ENCODE peak calls at places on chromosomes 16 and 17, in five cellular contexts. B, N, F, I and A are unnamed samples.

GRCh38 chr17:81863833-81864768 is 3.8 kb upstream of the P4HB start:
- DNase-seq in B (no peak), N (no peak), F (no peak), I (peak; percentile 16), A (no peak)

GRCh38 chr16:81491522-81492188 is 47.0 kb downstream of the CMIP start:
- DNase-seq in B (no peak), N (no peak), F (no peak), I (no peak), A (no peak)

GRCh38 chr16:57600048-57600835 is 28.2 kb upstream of the ADGRG1 start:
- DNase-seq in B (no peak), N (no peak), F (peak; percentile 47), I (no peak), A (peak; percentile 60)

GRCh38 chr17:68381076-68381900 is 76.0 kb downstream of the WIPI1 start:
- DNase-seq in B (peak; percentile 92), N (no peak), F (peak; percentile 98), I (no peak), A (no peak)

GRCh38 chr16:66275795-66276428 is 90.6 kb upstream of the CDH5 start:
- DNase-seq in B (no peak), N (no peak), F (peak; percentile 67), I (no peak), A (peak; percentile 44)

GRCh38 chr17:9268546-9268945 is 247.2 kb downstream of the NTN1 start:
- DNase-seq in B (no peak), N (no peak), F (no peak), I (no peak), A (no peak)

GRCh38 chr16:17345043-17345442 is 125.7 kb downstream of the XYLT1 start:
- DNase-seq in B (no peak), N (no peak), F (no peak), I (peak; percentile 27), A (peak; percentile 31)

GRCh38 chr17:49508061-49508865 is 13.2 kb downstream of the NGFR start:
- DNase-seq in B (peak; percentile 25), N (no peak), F (peak; percentile 52), I (no peak), A (no peak)

GRCh38 chr16:68658258-68658973 is 13.3 kb downstream of the CDH3 start:
- DNase-seq in B (peak; percentile 16), N (no peak), F (peak; percentile 83), I (no peak), A (peak; percentile 1)

GRCh38 chr16:81697886-81698635 is 81.0 kb upstream of the PLCG2 start:
- DNase-seq in B (no peak), N (no peak), F (no peak), I (no peak), A (no peak)

GRCh38 chr16:55656695-55657092 is 906 bp downstream of the SLC6A2 start:
- DNase-seq in B (no peak), N (no peak), F (no peak), I (no peak), A (no peak)

GRCh38 chr16:27321013-27321960 is 7.5 kb downstream of the IL4R start:
- DNase-seq in B (no peak), N (no peak), F (no peak), I (no peak), A (no peak)

GRCh38 chr17:55089955-55090573 is 121.5 kb downstream of the STXBP4 start:
- DNase-seq in B (no peak), N (no peak), F (peak; percentile 34), I (no peak), A (peak; percentile 42)

GRCh38 chr16:89322381-89323119 is 105.0 kb downstream of the ZNF778 start:
- DNase-seq in B (peak; percentile 61), N (no peak), F (no peak), I (peak; percentile 10), A (no peak)

GRCh38 chr17:42182927-42183734 is 2.1 kb downstream of the HCRT start:
- DNase-seq in B (no peak), N (no peak), F (no peak), I (no peak), A (no peak)

GRCh38 chr17:79707931-79708891 is 22.5 kb upstream of the ENPP7 start:
- DNase-seq in B (no peak), N (no peak), F (peak; percentile 34), I (peak; percentile 56), A (peak; percentile 78)

GRCh38 chr17:10198509-10199249 is at the start of gene GAS7:
- DNase-seq in B (no peak), N (peak; percentile 72), F (no peak), I (peak; percentile 70), A (peak; percentile 86)

GRCh38 chr17:78425429-78425828 is 47.0 kb downstream of the PGS1 start:
- DNase-seq in B (no peak), N (no peak), F (no peak), I (no peak), A (no peak)

GRCh38 chr17:28575126-28575795 is 1.4 kb downstream of the ALDOC start:
- DNase-seq in B (no peak), N (no peak), F (no peak), I (no peak), A (no peak)

GRCh38 chr17:60154616-60155426 is 5.0 kb downstream of the CA4 start:
- DNase-seq in B (no peak), N (no peak), F (no peak), I (no peak), A (no peak)

GRCh38 chr17:15742921-15743320 is 10.8 kb downstream of the TBC1D26 start:
- DNase-seq in B (no peak), N (no peak), F (no peak), I (no peak), A (no peak)

GRCh38 chr17:77455878-77456234 is 315.1 kb downstream of the SEC14L1 start:
- DNase-seq in B (no peak), N (no peak), F (no peak), I (no peak), A (no peak)

GRCh38 chr17:8161289-8162231 is 1.2 kb downstream of the VAMP2 start:
- DNase-seq in B (no peak), N (no peak), F (no peak), I (peak; percentile 43), A (no peak)

GRCh38 chr16:23836078-23836403 is 258 bp downstream of the PRKCB start:
- DNase-seq in B (no peak), N (no peak), F (no peak), I (no peak), A (no peak)

GRCh38 chr17:2366747-2367494 is 29.6 kb downstream of the SGSM2 start:
- DNase-seq in B (no peak), N (no peak), F (no peak), I (no peak), A (no peak)

GRCh38 chr16:29811896-29812665 is at the start of gene PRRT2:
- DNase-seq in B (no peak), N (peak; percentile 69), F (no peak), I (peak; percentile 47), A (peak; percentile 60)

GRCh38 chr16:48101069-48101674 is 54.6 kb downstream of the ABCC12 start:
- DNase-seq in B (no peak), N (no peak), F (no peak), I (no peak), A (peak; percentile 71)

GRCh38 chr17:80414508-80414802 is 512 bp upstream of the ENDOV start:
- DNase-seq in B (no peak), N (no peak), F (no peak), I (no peak), A (peak; percentile 16)

GRCh38 chr16:49491736-49492089 is 118.1 kb downstream of the C16orf78 start:
- DNase-seq in B (no peak), N (no peak), F (peak; percentile 15), I (no peak), A (no peak)

GRCh38 chr17:82981141-82981540 is 98.3 kb upstream of the METRNL start:
- DNase-seq in B (no peak), N (no peak), F (no peak), I (no peak), A (no peak)

GRCh38 chr17:27430882-27431491 is 25.3 kb upstream of the KSR1 start:
- DNase-seq in B (peak; percentile 11), N (no peak), F (peak; percentile 28), I (no peak), A (no peak)
- TF ChIP-seq CTCF in B (peak; percentile 72), N (peak; percentile 53), F (peak; percentile 81), I (no peak), A (peak; percentile 16)

GRCh38 chr16:72125635-72126428 is 32.2 kb downstream of the DHX38 start:
- DNase-seq in B (no peak), N (no peak), F (no peak), I (no peak), A (no peak)
- TF ChIP-seq CTCF in B (no peak), N (no peak), F (no peak), I (no peak), A (no peak)

DNA sequence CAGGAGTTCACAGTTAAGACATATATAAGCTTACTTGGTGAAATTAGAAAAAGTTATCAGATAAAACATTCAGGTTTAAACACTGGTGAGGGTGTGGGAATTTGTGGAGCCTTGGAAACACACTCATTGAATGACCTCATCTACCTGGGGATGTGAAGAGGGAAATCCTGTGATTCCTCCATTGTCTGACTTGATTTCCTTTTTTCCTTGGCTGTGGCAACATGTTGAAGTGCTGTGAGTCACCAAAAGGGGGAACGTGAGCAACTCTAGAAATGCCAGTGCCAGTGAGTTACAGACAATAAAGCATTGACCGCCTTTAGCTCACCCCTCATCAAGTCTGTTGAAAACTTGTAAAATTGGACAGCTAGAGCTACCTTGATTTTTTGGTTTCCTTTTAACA is 1.8 kb downstream of the HMOX2 start:
- DNase-seq in B (no peak), N (no peak), F (peak; percentile 45), I (no peak), A (no peak)
- TF ChIP-seq CTCF in B (peak; percentile 13), N (no peak), F (no peak), I (peak; percentile 27), A (no peak)

GRCh38 chr17:36657763-36658490 is 56.5 kb downstream of the MRM1 start:
- DNase-seq in B (no peak), N (no peak), F (no peak), I (no peak), A (peak; percentile 45)
- TF ChIP-seq CTCF in B (peak; percentile 15), N (no peak), F (peak; percentile 52), I (no peak), A (no peak)

DNA sequence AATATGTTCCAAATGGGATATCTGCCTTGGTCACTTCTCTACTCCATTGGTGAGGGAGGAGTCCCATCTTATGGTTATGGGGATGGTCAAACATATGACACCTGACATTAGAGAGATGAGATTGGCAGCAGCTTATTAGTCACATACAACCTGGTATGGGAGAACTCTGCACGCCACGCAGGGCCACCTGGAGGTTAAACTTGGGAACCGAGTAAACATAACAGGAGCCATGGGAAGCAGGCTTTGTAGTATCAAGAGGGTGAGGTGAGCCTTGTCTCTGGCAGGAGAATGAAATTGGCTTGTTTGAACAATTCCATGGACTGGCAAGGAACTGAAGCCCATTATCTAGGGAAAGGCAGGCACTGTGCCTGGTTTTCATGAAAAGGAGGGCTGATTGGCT is 238.7 kb upstream of the ELAC2 start:
- DNase-seq in B (no peak), N (no peak), F (no peak), I (no peak), A (no peak)
- TF ChIP-seq CTCF in B (no peak), N (no peak), F (peak; percentile 2), I (no peak), A (no peak)

DNA sequence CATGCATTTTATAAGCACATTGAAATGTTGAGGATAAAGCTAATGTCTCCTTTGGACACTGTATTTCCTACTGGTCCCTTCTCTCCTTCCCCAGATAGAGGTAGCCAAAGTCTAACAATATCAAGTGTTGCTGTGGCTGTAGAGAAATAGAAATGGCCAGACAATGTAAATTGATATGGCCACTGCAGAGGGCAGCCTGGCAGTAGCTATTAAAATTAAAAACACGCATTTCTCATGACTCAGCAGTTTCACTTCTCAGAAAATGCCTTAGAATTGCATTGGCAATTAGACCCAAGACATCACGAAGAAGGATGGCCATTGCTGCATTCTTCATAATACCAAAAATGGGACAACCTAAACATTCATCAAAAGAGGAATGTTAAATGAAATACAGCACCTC is 46.8 kb upstream of the MRTFB start:
- DNase-seq in B (no peak), N (no peak), F (no peak), I (no peak), A (no peak)
- TF ChIP-seq CTCF in B (no peak), N (no peak), F (no peak), I (no peak), A (no peak)